ENCODE peak calls at places on chromosome 4, in ten cellular contexts. K is K562; Z is GM13977; V is CD4-positive, alpha-beta T cell; Q is AG09319; L is nephron progenitor cell; O is CD8-positive, alpha-beta T cell; J is tibial nerve; S is cardiac fibroblast; M is thyroid gland. P is an unnamed sample.

GRCh38 chr4:153643406-153644016 is 40.6 kb upstream of the TLR2 start:
- DNase-seq in K (peak; percentile 54), Z (peak; percentile 76), V (no peak), Q (no peak), L (no peak), O (no peak), J (no peak), S (peak; percentile 65), M (no peak), P (no peak)

GRCh38 chr4:7957113-7957656 is 17.5 kb upstream of the AFAP1 start:
- DNase-seq in K (no peak), Z (no peak), V (no peak), Q (no peak), L (no peak), O (no peak), J (no peak), S (no peak), M (no peak), P (no peak)

GRCh38 chr4:12724520-12724919 is 759.6 kb downstream of the RAB28 start:
- DNase-seq in K (no peak), Z (peak; percentile 7), V (no peak), Q (no peak), L (no peak), O (no peak), J (no peak), S (peak; percentile 23), M (no peak), P (no peak)

GRCh38 chr4:2064276-2064991 is 5.3 kb downstream of the NAT8L start:
- DNase-seq in K (peak; percentile 79), Z (no peak), V (no peak), Q (no peak), L (no peak), O (no peak), J (no peak), S (no peak), M (no peak), P (no peak)

GRCh38 chr4:74016068-74016467 is 17.6 kb upstream of the CXCL5 start:
- DNase-seq in K (no peak), Z (no peak), V (no peak), Q (no peak), L (no peak), O (no peak), J (no peak), S (peak; percentile 36), M (no peak), P (no peak)

GRCh38 chr4:167966161-167966560 is 126.2 kb upstream of the ANXA10 start:
- DNase-seq in K (no peak), Z (no peak), V (no peak), Q (no peak), L (no peak), O (no peak), J (no peak), S (peak; percentile 35), M (no peak), P (no peak)

GRCh38 chr4:89336818-89337395 is 29.3 kb upstream of the GPRIN3 start:
- DNase-seq in K (no peak), Z (no peak), V (peak; percentile 9), Q (no peak), L (no peak), O (no peak), J (no peak), S (no peak), M (no peak), P (no peak)

GRCh38 chr4:152357206-152357605 is 178.7 kb downstream of the FBXW7 start:
- DNase-seq in K (no peak), Z (no peak), V (no peak), Q (no peak), L (no peak), O (no peak), J (no peak), S (peak; percentile 89), M (no peak), P (no peak)

GRCh38 chr4:153438916-153439756 is 27.0 kb upstream of the TMEM131L start:
- DNase-seq in K (no peak), Z (peak; percentile 45), V (peak; percentile 20), Q (no peak), L (no peak), O (no peak), J (no peak), S (no peak), M (no peak), P (no peak)

GRCh38 chr4:123093247-123093646 is 170.8 kb upstream of the NUDT6 start:
- DNase-seq in K (no peak), Z (no peak), V (no peak), Q (no peak), L (no peak), O (no peak), J (no peak), S (no peak), M (no peak), P (no peak)

GRCh38 chr4:160180206-160180605 is 1077.3 kb downstream of the RAPGEF2 start:
- DNase-seq in K (no peak), Z (no peak), V (no peak), Q (no peak), L (no peak), O (no peak), J (no peak), S (no peak), M (no peak), P (no peak)

GRCh38 chr4:144723471-144723870 is 77.5 kb downstream of the HHIP start:
- DNase-seq in K (no peak), Z (no peak), V (no peak), Q (no peak), L (no peak), O (no peak), J (no peak), S (no peak), M (no peak), P (no peak)

GRCh38 chr4:74308215-74308614 is at the start of gene EPGN:
- DNase-seq in K (no peak), Z (no peak), V (peak; percentile 1), Q (no peak), L (no peak), O (no peak), J (no peak), S (peak; percentile 34), M (no peak), P (no peak)

GRCh38 chr4:148216866-148217814 is 225.1 kb downstream of the NR3C2 start:
- DNase-seq in K (no peak), Z (peak; percentile 17), V (no peak), Q (no peak), L (no peak), O (no peak), J (no peak), S (peak; percentile 9), M (no peak), P (no peak)

GRCh38 chr4:185587444-185588161 is 52.3 kb upstream of the PDLIM3 start:
- DNase-seq in K (no peak), Z (peak; percentile 86), V (peak; percentile 68), Q (no peak), L (peak; percentile 53), O (peak; percentile 34), J (no peak), S (no peak), M (no peak), P (no peak)

DNA sequence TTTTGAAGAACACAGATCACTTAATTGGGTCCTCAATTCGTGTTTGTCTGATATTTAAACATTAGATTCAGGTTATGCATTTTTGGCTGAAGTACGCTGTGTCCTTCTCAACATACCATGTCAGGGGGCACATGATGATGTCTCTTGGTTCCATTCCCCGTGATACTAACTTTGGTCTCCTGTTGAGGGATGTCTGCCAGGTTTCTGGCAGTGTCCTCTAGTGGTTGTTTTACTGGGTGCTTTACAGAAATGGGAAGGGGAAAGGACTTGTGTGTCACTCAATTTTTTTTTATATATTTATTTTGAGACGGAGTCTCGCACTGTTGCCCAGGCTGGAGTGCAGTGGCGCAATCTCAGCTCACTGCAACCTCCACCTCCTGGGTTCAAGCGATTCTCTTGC is 58.2 kb downstream of the WWC2 start:
- DNase-seq in K (no peak), Z (no peak), V (no peak), Q (no peak), L (no peak), O (no peak), J (no peak), S (no peak), M (no peak), P (no peak)
- TF ChIP-seq CTCF in K (no peak), Z (no peak), V (no peak), Q (no peak), L (no peak), O (no peak), J (no peak), S (peak; percentile 11), M (no peak), P (no peak)

GRCh38 chr4:183422962-183423653 is 21.3 kb upstream of the CDKN2AIP start:
- DNase-seq in K (no peak), Z (no peak), V (no peak), Q (no peak), L (no peak), O (no peak), J (no peak), S (peak; percentile 27), M (no peak), P (no peak)
- TF ChIP-seq CTCF in K (no peak), Z (no peak), V (no peak), Q (no peak), L (no peak), O (no peak), J (no peak), S (no peak), M (no peak), P (no peak)

DNA sequence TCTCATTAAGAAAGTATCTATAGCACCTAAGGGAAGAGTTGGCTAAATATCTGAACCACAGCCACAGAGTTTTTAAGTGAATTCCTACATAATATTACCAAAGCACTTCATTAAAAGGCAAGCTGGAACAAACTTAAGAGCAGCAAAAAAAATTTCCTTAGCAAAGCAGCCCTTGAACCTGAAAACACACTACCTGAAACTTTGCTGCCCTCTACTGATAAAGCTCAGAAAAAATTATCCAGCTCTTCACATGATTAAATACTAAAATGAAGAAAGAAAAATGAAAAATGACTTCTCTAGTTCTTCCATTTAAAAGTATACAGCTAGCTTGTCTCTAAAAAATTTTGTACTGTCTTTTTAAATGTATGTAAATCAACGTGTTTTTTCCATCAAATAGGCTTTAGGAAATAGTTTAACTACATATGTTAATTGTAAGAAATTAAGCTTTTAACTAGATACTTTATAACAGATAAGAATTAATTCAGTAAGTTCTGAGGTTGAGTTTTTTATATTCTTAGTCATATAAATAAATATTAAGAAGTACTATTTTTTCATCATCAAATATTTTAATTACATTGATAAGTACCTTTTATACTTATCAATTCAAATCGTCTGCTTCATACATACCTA is 156.1 kb downstream of the STPG2 start:
- DNase-seq in K (no peak), Z (peak; percentile 19), V (no peak), Q (no peak), L (no peak), O (no peak), J (no peak), S (peak; percentile 57), M (no peak), P (no peak)
- TF ChIP-seq CTCF in K (peak; percentile 16), Z (peak; percentile 35), V (no peak), Q (no peak), L (peak; percentile 61), O (no peak), J (peak; percentile 24), S (peak; percentile 49), M (peak; percentile 58), P (no peak)

DNA sequence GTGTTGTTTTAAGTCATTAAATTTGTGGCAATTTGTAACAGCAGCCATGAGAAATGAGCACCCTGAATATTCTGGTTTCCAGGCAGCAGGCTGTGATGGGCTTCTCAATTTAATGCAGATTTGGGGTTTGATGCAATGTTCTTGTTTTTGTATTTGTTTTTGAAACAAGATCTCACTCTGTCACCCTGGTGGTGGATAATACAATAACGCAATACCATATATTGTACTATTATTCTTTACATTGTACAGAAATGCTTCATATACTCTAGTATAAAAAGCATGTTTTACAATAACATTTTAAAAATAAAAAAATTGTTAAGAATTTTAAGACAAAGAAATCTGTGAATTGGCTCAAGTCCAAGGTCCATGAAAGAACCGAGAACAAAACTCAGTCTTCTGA is 129.1 kb downstream of the USP46 start:
- DNase-seq in K (no peak), Z (no peak), V (no peak), Q (no peak), L (no peak), O (no peak), J (no peak), S (no peak), M (no peak), P (no peak)
- TF ChIP-seq CTCF in K (no peak), Z (no peak), V (no peak), Q (no peak), L (no peak), O (no peak), J (no peak), S (no peak), M (no peak), P (no peak)